ENCODE peak calls at places on chromosomes 6 and 20, in ten cellular contexts. J, E, X, P, V, U, M, K, G and R are unnamed samples.

GRCh38 chr6:119311514-119312142 is 37.9 kb downstream of the MAN1A1 start:
- DNase-seq in X (no peak), M (no peak), P (no peak), U (no peak), V (no peak), E (no peak), G (no peak), J (no peak), K (no peak), R (no peak)

GRCh38 chr20:50286609-50287008 is 96.0 kb downstream of the CEBPB start:
- DNase-seq in K (peak; percentile 85), U (peak; percentile 89), M (peak; percentile 71), J (peak; percentile 87), V (peak; percentile 54), E (peak; percentile 52), X (peak; percentile 88), P (no peak), G (no peak), R (peak; percentile 88)

GRCh38 chr6:137881522-137881886 is 14.4 kb downstream of the TNFAIP3 start:
- DNase-seq in G (no peak), P (peak; percentile 71), K (peak; percentile 58), E (no peak), M (no peak), V (no peak), X (no peak), U (no peak), J (no peak), R (no peak)

GRCh38 chr6:52284460-52285173 is at the start of gene MCM3:
- DNase-seq in V (peak; percentile 98), X (peak; percentile 99), P (peak; percentile 98), M (peak; percentile 98), E (peak; percentile 99), G (peak; percentile 97), J (peak; percentile 97), U (peak; percentile 99), K (peak; percentile 99), R (peak; percentile 97)

GRCh38 chr6:132687306-132687705 is 26.5 kb downstream of the VNN1 start:
- DNase-seq in G (no peak), K (no peak), P (no peak), X (peak; percentile 87), M (no peak), V (no peak), E (no peak), U (peak; percentile 85), J (peak; percentile 56), R (no peak)

GRCh38 chr20:1868856-1869255 is 26.4 kb upstream of the SIRPA start:
- DNase-seq in V (no peak), G (no peak), K (no peak), U (peak; percentile 82), E (no peak), J (peak; percentile 49), X (peak; percentile 64), P (no peak), M (no peak), R (no peak)

GRCh38 chr6:88238065-88238464 is 71.9 kb upstream of the CNR1 start:
- DNase-seq in J (no peak), G (no peak), M (no peak), P (no peak), U (no peak), X (no peak), E (peak; percentile 66), K (no peak), V (peak; percentile 56), R (no peak)

GRCh38 chr20:6074145-6074561 is 20.3 kb upstream of the LRRN4 start:
- DNase-seq in J (no peak), E (peak; percentile 38), M (no peak), P (no peak), V (peak; percentile 49), U (no peak), G (no peak), K (no peak), X (no peak), R (no peak)

GRCh38 chr6:160254467-160255312 is 3.9 kb downstream of the SLC22A2 start:
- DNase-seq in M (no peak), U (no peak), G (no peak), J (no peak), P (no peak), E (no peak), K (no peak), X (no peak), V (peak; percentile 87), R (no peak)

GRCh38 chr6:6843057-6843627 is 254.6 kb downstream of the LY86 start:
- DNase-seq in J (peak; percentile 22), E (no peak), K (no peak), M (no peak), V (peak; percentile 70), X (peak; percentile 58), G (no peak), U (peak; percentile 57), P (no peak), R (no peak)

GRCh38 chr6:164085552-164086325 is 671.2 kb downstream of the QKI start:
- DNase-seq in V (no peak), J (peak; percentile 97), U (peak; percentile 96), M (peak; percentile 92), P (no peak), X (no peak), K (peak; percentile 84), E (peak; percentile 51), G (no peak), R (peak; percentile 94)

GRCh38 chr20:49928411-49929141 is 7.6 kb upstream of the RNF114 start:
- DNase-seq in G (peak; percentile 83), V (peak; percentile 93), X (peak; percentile 89), U (peak; percentile 91), M (peak; percentile 85), E (peak; percentile 78), K (peak; percentile 91), J (peak; percentile 61), P (peak; percentile 79), R (peak; percentile 73)

DNA sequence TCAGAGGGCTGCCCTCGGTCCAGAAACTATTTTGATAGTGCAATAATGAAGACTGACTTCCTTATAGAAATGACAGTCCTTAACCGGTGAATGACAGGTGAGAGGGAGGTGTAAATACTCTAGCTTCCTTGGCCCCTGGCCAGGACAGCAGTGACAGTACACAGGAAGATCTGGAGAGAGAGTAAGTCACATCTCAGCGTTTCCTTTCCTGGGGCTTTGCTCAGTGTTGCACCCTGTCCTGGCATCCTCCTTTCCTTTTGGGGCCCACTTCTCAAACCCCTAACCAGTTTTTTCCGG is 336.8 kb downstream of the CD83 start:
- DNase-seq in V (no peak), M (no peak), E (no peak), P (peak; percentile 56), K (no peak), X (no peak), G (no peak), U (no peak), J (no peak), R (no peak)
- H3K4me1 ChIP-seq in V (peaks cover 8% of the 10 kb centered on the region), M (peaks cover 2% of the 10 kb centered on the region), E (peaks cover 3% of the 10 kb centered on the region), P (peaks cover 48% of the 10 kb centered on the region), K (no peaks in the 10 kb centered on the region), X (peaks cover 15% of the 10 kb centered on the region), G (no peaks in the 10 kb centered on the region), U (no peaks in the 10 kb centered on the region), J (peaks cover 10% of the 10 kb centered on the region), R (peaks cover 8% of the 10 kb centered on the region)

DNA sequence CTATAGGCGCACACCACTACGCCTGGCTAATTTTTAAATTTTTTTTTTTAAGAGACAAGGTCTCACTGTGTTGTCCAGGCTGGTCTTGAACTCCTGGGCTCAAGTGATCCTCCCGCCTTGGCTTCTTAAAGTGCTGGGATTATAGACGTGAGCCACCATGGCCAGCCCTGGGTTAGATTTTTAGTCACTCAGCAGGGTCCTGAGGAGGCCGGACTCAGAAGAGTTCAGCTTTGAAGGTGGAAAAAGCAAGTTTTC is 44.2 kb downstream of the FGD2 start:
- DNase-seq in J (no peak), V (no peak), E (no peak), P (no peak), U (no peak), M (no peak), K (peak; percentile 56), G (no peak), X (no peak), R (no peak)
- H3K27ac ChIP-seq in J (no peak overlapping the region), V (no peak overlapping the region), E (no peak overlapping the region), P (peak overlapping the region; percentile 72), U (no peak overlapping the region), M (no peak overlapping the region), K (peak overlapping the region; percentile 20), G (peak overlapping the region; percentile 75), X (no peak overlapping the region), R (peak overlapping the region; percentile 57)

GRCh38 chr6:47209632-47210031 is 100.1 kb downstream of the TNFRSF21 start:
- DNase-seq in K (no peak), U (peak; percentile 83), V (no peak), G (no peak), M (no peak), E (no peak), J (peak; percentile 90), X (peak; percentile 70), P (no peak), R (peak; percentile 40)
- H3K4me1 ChIP-seq in K (no peaks in the 10 kb centered on the region), U (peaks cover 10% of the 10 kb centered on the region), V (no peaks in the 10 kb centered on the region), G (no peaks in the 10 kb centered on the region), M (no peaks in the 10 kb centered on the region), E (no peaks in the 10 kb centered on the region), J (no peaks in the 10 kb centered on the region), X (peaks cover 2% of the 10 kb centered on the region), P (no peaks in the 10 kb centered on the region), R (no peaks in the 10 kb centered on the region)

GRCh38 chr20:34982270-34983088 is 26.8 kb downstream of the MYH7B start:
- DNase-seq in J (no peak), K (no peak), X (no peak), M (peak; percentile 35), U (no peak), V (no peak), E (no peak), P (no peak), G (no peak), R (peak; percentile 9)

GRCh38 chr20:34985439-34986310 is 30.0 kb downstream of the MYH7B start:
- DNase-seq in K (no peak), G (no peak), J (no peak), E (no peak), P (no peak), V (no peak), M (peak; percentile 46), U (no peak), X (no peak), R (peak; percentile 53)

GRCh38 chr20:34983995-34984735 is 28.5 kb downstream of the MYH7B start:
- DNase-seq in J (no peak), V (no peak), G (no peak), X (no peak), U (no peak), E (peak; percentile 83), P (no peak), M (peak; percentile 32), K (no peak), R (peak; percentile 8)

GRCh38 chr20:34984756-34985261 is 29.1 kb downstream of the MYH7B start:
- DNase-seq in K (no peak), J (no peak), E (no peak), P (no peak), U (no peak), V (no peak), X (no peak), M (peak; percentile 49), G (no peak), R (peak; percentile 19)

GRCh38 chr20:34983089-34983820 is 27.6 kb downstream of the MYH7B start:
- DNase-seq in G (no peak), E (no peak), K (no peak), U (no peak), X (no peak), V (no peak), J (no peak), P (no peak), M (peak; percentile 19), R (no peak)
- H3K27ac ChIP-seq in G (no peak overlapping the region), E (no peak overlapping the region), K (no peak overlapping the region), U (no peak overlapping the region), X (no peak overlapping the region), V (no peak overlapping the region), J (no peak overlapping the region), P (no peak overlapping the region), M (no peak overlapping the region), R (no peak overlapping the region)

GRCh38 chr6:10643214-10643641 is 51.2 kb downstream of the C6orf52 start:
- DNase-seq in X (no peak), E (no peak), K (no peak), G (no peak), V (no peak), U (no peak), P (no peak), J (no peak), M (no peak), R (no peak)
- H3K4me1 ChIP-seq in X (no peaks in the 10 kb centered on the region), E (no peaks in the 10 kb centered on the region), K (no peaks in the 10 kb centered on the region), G (no peaks in the 10 kb centered on the region), V (no peaks in the 10 kb centered on the region), U (no peaks in the 10 kb centered on the region), P (no peaks in the 10 kb centered on the region), J (no peaks in the 10 kb centered on the region), M (no peaks in the 10 kb centered on the region), R (no peaks in the 10 kb centered on the region)